ENCODE peak calls at places on chromosome 17, in nine cellular contexts. C is psoas muscle, T is progenitor cell of endocrine pancreas, P is tibial artery, X is foreskin fibroblast, R is neural crest cell, N is cardiac fibroblast, E is Caco-2, S is HFF-Myc. D is an unnamed sample.

GRCh38 chr17:30780343-30780742 is 44.1 kb downstream of the CRLF3 start:
- DNase-seq in C (no peak), T (no peak), P (no peak), X (no peak), R (no peak), N (no peak), E (no peak), S (no peak), D (peak)

GRCh38 chr17:76678330-76678729 is 32.4 kb downstream of the MXRA7 start:
- DNase-seq in C (no peak), T (no peak), P (no peak), X (no peak), R (no peak), N (no peak), E (no peak), S (no peak), D (no peak)

GRCh38 chr17:79624658-79625478 is 14.0 kb upstream of the RBFOX3 start:
- DNase-seq in C (no peak), T (no peak), P (peak), X (no peak), R (no peak), N (no peak), E (no peak), S (no peak), D (no peak)

GRCh38 chr17:6928193-6928592 is 67.7 kb upstream of the ALOX12 start:
- DNase-seq in C (no peak), T (no peak), P (no peak), X (no peak), R (no peak), N (no peak), E (no peak), S (no peak), D (no peak)

GRCh38 chr17:75346906-75347305 is 57.7 kb upstream of the SLC25A19 start:
- DNase-seq in C (no peak), T (no peak), P (no peak), X (peak), R (no peak), N (peak), E (peak), S (no peak), D (no peak)

GRCh38 chr17:3318336-3318735 is 20.2 kb upstream of the OR3A1 start:
- DNase-seq in C (no peak), T (no peak), P (no peak), X (no peak), R (no peak), N (no peak), E (no peak), S (no peak), D (no peak)

GRCh38 chr17:14334919-14335318 is 34.0 kb downstream of the HS3ST3B1 start:
- DNase-seq in C (no peak), T (no peak), P (no peak), X (no peak), R (no peak), N (peak), E (no peak), S (no peak), D (no peak)

GRCh38 chr17:78769200-78769773 is 12.8 kb downstream of the CYTH1 start:
- DNase-seq in C (no peak), T (no peak), P (no peak), X (no peak), R (no peak), N (no peak), E (no peak), S (no peak), D (no peak)

GRCh38 chr17:290626-291025 is 62.0 kb downstream of the RPH3AL start:
- DNase-seq in C (no peak), T (no peak), P (peak), X (no peak), R (no peak), N (no peak), E (no peak), S (no peak), D (no peak)

GRCh38 chr17:290121-290521 is 62.5 kb downstream of the RPH3AL start:
- DNase-seq in C (no peak), T (no peak), P (peak), X (no peak), R (no peak), N (no peak), E (no peak), S (no peak), D (no peak)

GRCh38 chr17:292016-292415 is 60.6 kb downstream of the RPH3AL start:
- DNase-seq in C (no peak), T (no peak), P (peak), X (no peak), R (no peak), N (no peak), E (no peak), S (no peak), D (no peak)

GRCh38 chr17:289409-289808 is 63.2 kb downstream of the RPH3AL start:
- DNase-seq in C (no peak), T (no peak), P (peak), X (no peak), R (no peak), N (no peak), E (no peak), S (no peak), D (no peak)

DNA sequence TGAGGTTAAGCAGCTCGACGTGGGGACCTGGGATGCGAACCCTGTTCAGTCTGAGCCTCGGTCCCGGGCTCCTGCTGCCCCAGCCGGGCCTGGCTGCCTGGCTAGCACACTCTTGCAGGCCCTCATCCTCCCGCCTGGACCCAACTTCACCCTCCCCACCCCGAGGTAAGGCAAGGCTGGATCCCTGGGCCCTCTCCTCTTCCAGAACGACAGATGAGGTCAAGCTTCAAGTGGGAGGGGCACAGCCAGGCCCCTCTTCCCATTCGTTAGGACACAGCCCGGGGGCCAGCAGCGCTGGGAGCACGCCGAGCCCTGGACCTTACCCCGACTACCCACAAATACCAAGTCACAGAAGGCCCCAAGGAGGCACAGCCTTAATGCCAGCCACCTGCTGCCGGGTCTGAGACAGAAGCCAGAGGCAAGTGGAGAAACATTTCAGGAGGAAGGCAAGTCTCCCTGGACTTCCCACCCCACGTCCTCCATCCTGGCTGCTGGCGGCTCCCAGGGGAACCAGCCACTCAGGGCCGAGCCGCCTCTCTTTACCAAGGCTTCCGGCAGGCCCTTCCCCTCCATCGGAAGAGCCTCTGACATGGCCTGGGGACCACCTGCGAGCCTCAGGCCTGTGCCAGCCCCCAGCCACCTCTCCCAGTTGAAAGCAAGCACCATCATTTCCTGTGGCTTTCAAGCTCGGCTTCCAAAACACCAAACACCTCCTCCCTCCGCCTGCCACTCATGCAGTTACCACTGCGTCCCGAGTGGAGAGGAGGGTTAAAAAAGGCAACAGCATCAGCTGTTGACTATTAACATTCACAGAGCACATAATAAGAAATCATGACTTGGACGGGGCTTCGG is 59.9 kb downstream of the RPH3AL start:
- DNase-seq in C (no peak), T (no peak), P (peak), X (no peak), R (no peak), N (no peak), E (no peak), S (no peak), D (no peak)
- TF ChIP-seq CTCF in C (no peak), T (no peak), P (no peak), X (no peak), R (no peak), N (no peak), E (no peak), S (no peak), D (no peak)

GRCh38 chr17:41522301-41523224 is 3.9 kb upstream of the KRT15 start:
- DNase-seq in C (no peak), T (no peak), P (no peak), X (no peak), R (no peak), N (no peak), E (peak), S (no peak), D (no peak)

GRCh38 chr17:41520821-41521521 is 2.3 kb upstream of the KRT15 start:
- DNase-seq in C (no peak), T (no peak), P (no peak), X (no peak), R (no peak), N (no peak), E (no peak), S (no peak), D (no peak)

GRCh38 chr17:41519501-41520224 is 973 bp upstream of the KRT15 start:
- DNase-seq in C (no peak), T (no peak), P (no peak), X (no peak), R (no peak), N (no peak), E (no peak), S (no peak), D (no peak)

GRCh38 chr17:41523225-41523593 is 4.5 kb upstream of the KRT15 start:
- DNase-seq in C (no peak), T (no peak), P (no peak), X (no peak), R (no peak), N (no peak), E (no peak), S (no peak), D (no peak)

DNA sequence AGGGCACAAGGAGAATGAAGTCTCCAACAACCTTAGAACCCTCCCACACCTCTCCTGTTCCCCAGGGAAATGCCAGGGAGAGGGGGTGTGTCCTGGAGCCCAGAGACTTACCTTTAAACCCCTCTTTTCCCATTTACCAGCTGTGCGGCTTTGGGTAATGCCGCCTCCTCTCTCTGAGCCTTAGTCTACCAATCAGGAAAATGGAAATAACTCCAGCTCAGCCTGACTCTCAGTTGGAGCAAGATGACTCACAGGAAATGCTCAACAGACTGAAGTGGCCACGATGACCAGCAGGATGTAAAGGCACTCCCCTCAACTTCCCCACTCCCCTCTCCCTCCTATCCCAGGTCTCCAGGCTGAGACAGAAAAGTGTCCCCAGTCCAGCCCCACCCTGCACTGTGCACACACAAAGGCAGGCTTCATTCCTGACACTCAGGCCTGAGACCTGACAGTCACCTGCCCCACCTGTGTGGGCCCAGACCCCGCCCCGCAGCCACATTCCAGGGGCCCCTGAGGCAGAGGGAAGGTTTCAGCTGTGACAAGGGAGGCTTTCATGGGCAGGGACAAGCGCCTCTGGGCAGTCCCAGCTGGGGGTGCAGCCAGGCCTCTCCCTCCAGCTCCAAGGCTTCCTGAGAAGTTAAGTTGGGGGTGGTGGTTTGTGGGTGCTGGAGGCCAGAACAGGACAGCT is 3.0 kb upstream of the KRT15 start:
- DNase-seq in C (no peak), T (peak), P (no peak), X (peak), R (no peak), N (peak), E (peak), S (no peak), D (no peak)
- TF ChIP-seq CTCF in C (no peak), T (no peak), P (no peak), X (no peak), R (no peak), N (peak), E (no peak), S (no peak), D (no peak)

GRCh38 chr17:27385626-27386025 is 70.6 kb upstream of the KSR1 start:
- DNase-seq in C (no peak), T (no peak), P (no peak), X (no peak), R (no peak), N (no peak), E (no peak), S (no peak), D (no peak)

GRCh38 chr17:27382025-27382424 is 74.2 kb upstream of the KSR1 start:
- DNase-seq in C (no peak), T (no peak), P (no peak), X (no peak), R (no peak), N (no peak), E (no peak), S (no peak), D (no peak)

GRCh38 chr17:27384721-27385120 is 71.5 kb upstream of the KSR1 start:
- DNase-seq in C (no peak), T (no peak), P (no peak), X (no peak), R (no peak), N (peak), E (no peak), S (no peak), D (no peak)

GRCh38 chr17:27386206-27387075 is 69.8 kb upstream of the KSR1 start:
- DNase-seq in C (no peak), T (no peak), P (no peak), X (no peak), R (no peak), N (no peak), E (no peak), S (no peak), D (no peak)

DNA sequence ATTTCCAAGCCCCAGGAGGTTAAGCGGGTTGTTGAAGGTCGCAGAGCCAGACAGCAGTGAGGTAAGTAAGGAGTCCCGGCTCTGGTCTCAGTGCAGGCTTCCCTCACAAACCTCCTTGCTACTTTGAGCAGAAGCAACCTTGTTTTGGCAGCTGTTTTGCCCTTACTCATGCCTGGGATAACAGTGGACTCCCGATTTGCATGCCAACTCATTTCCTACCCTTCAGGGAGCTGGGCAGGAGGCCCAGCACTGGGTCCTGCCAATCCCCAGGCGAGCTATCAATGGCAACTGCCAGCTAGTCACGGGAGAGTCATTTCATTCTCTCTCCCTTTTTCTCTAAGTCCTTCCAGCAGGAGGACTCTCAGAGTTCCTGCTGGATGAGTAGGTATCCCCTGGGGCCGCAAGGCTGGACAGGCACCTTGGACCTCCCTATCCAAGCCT is 72.0 kb upstream of the KSR1 start:
- DNase-seq in C (peak), T (no peak), P (peak), X (peak), R (no peak), N (peak), E (no peak), S (peak), D (no peak)
- TF ChIP-seq CTCF in C (no peak), T (no peak), P (peak), X (no peak), R (no peak), N (peak), E (no peak), S (no peak), D (no peak)

GRCh38 chr17:17849863-17850373 is 13.1 kb upstream of the SREBF1 start:
- DNase-seq in C (peak), T (no peak), P (peak), X (peak), R (peak), N (peak), E (no peak), S (no peak), D (peak)
- TF ChIP-seq CTCF in C (peak), T (peak), P (peak), X (peak), R (peak), N (peak), E (no peak), S (peak), D (no peak)

GRCh38 chr17:44763170-44763569 is 4.4 kb downstream of the ADAM11 start:
- DNase-seq in C (no peak), T (no peak), P (no peak), X (no peak), R (no peak), N (no peak), E (no peak), S (no peak), D (no peak)

GRCh38 chr17:44767493-44767892 is 8.7 kb downstream of the ADAM11 start:
- DNase-seq in C (no peak), T (no peak), P (no peak), X (no peak), R (no peak), N (no peak), E (no peak), S (no peak), D (peak)

GRCh38 chr17:44766409-44767038 is 7.7 kb downstream of the ADAM11 start:
- DNase-seq in C (no peak), T (no peak), P (no peak), X (no peak), R (no peak), N (no peak), E (no peak), S (no peak), D (no peak)

GRCh38 chr17:44768505-44769142 is 9.8 kb downstream of the ADAM11 start:
- DNase-seq in C (no peak), T (no peak), P (no peak), X (no peak), R (no peak), N (no peak), E (no peak), S (no peak), D (no peak)

GRCh38 chr17:44765965-44766364 is 7.2 kb downstream of the ADAM11 start:
- DNase-seq in C (no peak), T (no peak), P (no peak), X (no peak), R (no peak), N (no peak), E (no peak), S (no peak), D (no peak)
- TF ChIP-seq CTCF in C (no peak), T (no peak), P (no peak), X (no peak), R (no peak), N (no peak), E (no peak), S (no peak), D (no peak)

GRCh38 chr17:56863974-56864373 is 30.0 kb downstream of the DGKE start:
- DNase-seq in C (no peak), T (no peak), P (no peak), X (no peak), R (peak), N (no peak), E (no peak), S (no peak), D (no peak)

GRCh38 chr17:56867948-56868376 is 34.0 kb downstream of the DGKE start:
- DNase-seq in C (no peak), T (no peak), P (no peak), X (peak), R (no peak), N (peak), E (no peak), S (peak), D (no peak)

GRCh38 chr17:56866076-56866475 is 32.1 kb downstream of the DGKE start:
- DNase-seq in C (no peak), T (no peak), P (no peak), X (no peak), R (no peak), N (no peak), E (no peak), S (no peak), D (no peak)

GRCh38 chr17:56868716-56869115 is 34.8 kb downstream of the DGKE start:
- DNase-seq in C (no peak), T (no peak), P (no peak), X (no peak), R (no peak), N (no peak), E (no peak), S (no peak), D (no peak)

GRCh38 chr17:56866496-56866895 is 32.5 kb downstream of the DGKE start:
- DNase-seq in C (no peak), T (no peak), P (no peak), X (no peak), R (no peak), N (peak), E (no peak), S (no peak), D (no peak)
- TF ChIP-seq CTCF in C (no peak), T (no peak), P (no peak), X (no peak), R (no peak), N (no peak), E (no peak), S (no peak), D (no peak)

DNA sequence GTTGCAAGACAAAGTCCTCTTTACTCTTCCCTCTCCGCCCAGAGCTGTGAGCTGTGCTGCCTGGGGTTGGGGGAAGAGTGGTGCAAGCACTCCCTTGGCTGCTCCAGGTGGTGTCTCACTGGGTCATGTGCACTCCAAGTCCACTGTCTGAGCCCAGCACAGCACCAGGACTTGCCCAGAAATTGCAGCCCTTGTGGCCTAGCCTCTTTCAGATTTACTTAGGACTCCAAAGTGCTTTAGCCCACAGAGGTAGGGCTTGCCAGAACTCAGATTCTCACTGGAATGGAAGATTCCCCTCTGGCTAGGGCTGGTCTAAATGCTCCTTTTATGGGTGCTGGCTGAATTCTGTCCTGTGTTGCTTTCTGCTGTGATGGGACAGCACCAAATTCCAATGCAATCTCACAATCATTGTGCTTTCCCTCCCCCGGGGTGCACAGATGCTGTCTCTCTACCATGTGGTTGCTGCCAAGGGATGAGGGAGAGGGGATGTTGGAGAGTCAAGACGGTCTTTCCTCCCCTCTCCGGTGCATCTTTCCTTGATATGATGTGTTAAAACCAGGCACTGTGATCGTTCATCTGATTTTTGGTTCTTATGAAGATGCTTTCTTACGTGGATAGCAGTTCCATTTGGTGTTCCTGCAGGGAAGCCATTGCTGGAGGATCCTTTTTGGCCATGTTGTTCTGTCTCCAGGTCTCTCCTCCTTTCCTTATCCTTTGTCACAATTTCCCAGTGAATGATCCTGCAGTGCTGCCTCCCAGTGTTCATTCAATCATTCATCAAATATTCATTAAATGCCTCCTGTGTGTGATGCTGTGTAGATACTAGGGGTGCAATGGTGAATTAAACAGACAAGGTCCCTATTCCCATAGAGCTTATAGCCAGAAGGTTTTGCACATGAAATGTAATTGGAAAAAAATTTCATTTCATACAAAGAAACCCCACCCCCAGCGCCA is 216.3 kb downstream of the SPECC1 start:
- DNase-seq in C (no peak), T (no peak), P (no peak), X (no peak), R (no peak), N (no peak), E (no peak), S (no peak), D (no peak)
- TF ChIP-seq CTCF in C (no peak), T (no peak), P (no peak), X (peak), R (no peak), N (no peak), E (no peak), S (peak), D (no peak)

DNA sequence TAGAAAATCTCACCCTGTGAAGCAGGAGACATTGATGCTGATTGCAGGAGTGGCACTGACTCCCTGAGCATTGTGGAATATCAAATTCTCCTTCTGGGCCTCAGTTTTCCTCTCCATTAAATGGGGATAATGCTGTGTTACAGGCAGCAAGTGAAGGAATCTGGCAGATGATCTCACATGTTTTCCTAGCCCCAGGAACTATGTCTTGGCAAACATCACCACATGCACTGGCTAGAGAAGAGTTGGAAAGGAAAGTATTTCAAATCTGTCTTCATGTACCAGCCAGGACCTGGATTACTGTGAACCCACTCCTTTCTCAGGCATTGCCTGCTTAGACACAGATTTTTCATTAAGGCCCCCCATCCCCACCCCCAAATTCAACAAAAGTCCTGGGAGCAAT is 13.6 kb upstream of the CCL8 start:
- DNase-seq in C (no peak), T (no peak), P (no peak), X (no peak), R (no peak), N (peak), E (no peak), S (no peak), D (no peak)
- TF ChIP-seq CTCF in C (no peak), T (no peak), P (no peak), X (no peak), R (no peak), N (no peak), E (no peak), S (no peak), D (no peak)

D was measured in GM13976.